ENCODE peak calls at places on chromosomes 7 and 10, in ten cellular contexts. One of them, this sample, is unnamed.

GRCh38 chr10:6755891-6756460 is 175.9 kb upstream of the PRKCQ start:
- DNase-seq in left cardiac atrium: no peak
- DNase-seq in stimulated activated CD4-positive, alpha-beta T cell treated with anti-CD3 and anti-CD28 coated beads, Interleukin-12 subunit alpha, Interleukin-12 subunit beta, amount 100 ng/mL, for 48 hours: no peak
- DNase-seq in stimulated activated CD8-positive, alpha-beta memory T cell treated with anti-CD3 and anti-CD28 coated beads, Interleukin-15, amount 100 ng/mL, for 4 hours: no peak
- DNase-seq in CD8-positive, alpha-beta memory T cell: no peak
- DNase-seq in Ammon's horn: peak; percentile 63
- DNase-seq in activated CD8-positive, alpha-beta memory T cell treated with anti-CD3 and anti-CD28 coated beads for 48 hours: no peak
- DNase-seq in iris pigment epithelial cell: peak; percentile 68
- DNase-seq in HepG2: no peak
- DNase-seq in amygdala: peak; percentile 6
- DNase-seq in this sample: peak; percentile 85

GRCh38 chr7:127486654-127487053 is 94.1 kb upstream of the ZNF800 start:
- DNase-seq in left cardiac atrium: no peak
- DNase-seq in stimulated activated CD4-positive, alpha-beta T cell treated with anti-CD3 and anti-CD28 coated beads, Interleukin-12 subunit alpha, Interleukin-12 subunit beta, amount 100 ng/mL, for 48 hours: no peak
- DNase-seq in stimulated activated CD8-positive, alpha-beta memory T cell treated with anti-CD3 and anti-CD28 coated beads, Interleukin-15, amount 100 ng/mL, for 4 hours: no peak
- DNase-seq in CD8-positive, alpha-beta memory T cell: no peak
- DNase-seq in Ammon's horn: no peak
- DNase-seq in activated CD8-positive, alpha-beta memory T cell treated with anti-CD3 and anti-CD28 coated beads for 48 hours: no peak
- DNase-seq in iris pigment epithelial cell: peak; percentile 4
- DNase-seq in HepG2: no peak
- DNase-seq in amygdala: no peak
- DNase-seq in this sample: no peak

GRCh38 chr10:45809829-45810228 is 37.5 kb downstream of the AGAP4 start:
- DNase-seq in left cardiac atrium: no peak
- DNase-seq in stimulated activated CD4-positive, alpha-beta T cell treated with anti-CD3 and anti-CD28 coated beads, Interleukin-12 subunit alpha, Interleukin-12 subunit beta, amount 100 ng/mL, for 48 hours: no peak
- DNase-seq in stimulated activated CD8-positive, alpha-beta memory T cell treated with anti-CD3 and anti-CD28 coated beads, Interleukin-15, amount 100 ng/mL, for 4 hours: no peak
- DNase-seq in CD8-positive, alpha-beta memory T cell: no peak
- DNase-seq in Ammon's horn: peak; percentile 6
- DNase-seq in activated CD8-positive, alpha-beta memory T cell treated with anti-CD3 and anti-CD28 coated beads for 48 hours: no peak
- DNase-seq in iris pigment epithelial cell: no peak
- DNase-seq in HepG2: no peak
- DNase-seq in amygdala: no peak
- DNase-seq in this sample: no peak

GRCh38 chr10:97584060-97584797 is at the start of gene HOGA1:
- DNase-seq in left cardiac atrium: peak; percentile 85
- DNase-seq in stimulated activated CD4-positive, alpha-beta T cell treated with anti-CD3 and anti-CD28 coated beads, Interleukin-12 subunit alpha, Interleukin-12 subunit beta, amount 100 ng/mL, for 48 hours: no peak
- DNase-seq in stimulated activated CD8-positive, alpha-beta memory T cell treated with anti-CD3 and anti-CD28 coated beads, Interleukin-15, amount 100 ng/mL, for 4 hours: no peak
- DNase-seq in CD8-positive, alpha-beta memory T cell: no peak
- DNase-seq in Ammon's horn: peak; percentile 97
- DNase-seq in activated CD8-positive, alpha-beta memory T cell treated with anti-CD3 and anti-CD28 coated beads for 48 hours: no peak
- DNase-seq in iris pigment epithelial cell: peak; percentile 51
- DNase-seq in HepG2: peak; percentile 91
- DNase-seq in amygdala: peak; percentile 76
- DNase-seq in this sample: peak; percentile 44

GRCh38 chr7:37031571-37032257 is 307.4 kb upstream of the AOAH start:
- DNase-seq in left cardiac atrium: peak; percentile 81
- DNase-seq in stimulated activated CD4-positive, alpha-beta T cell treated with anti-CD3 and anti-CD28 coated beads, Interleukin-12 subunit alpha, Interleukin-12 subunit beta, amount 100 ng/mL, for 48 hours: peak; percentile 23
- DNase-seq in stimulated activated CD8-positive, alpha-beta memory T cell treated with anti-CD3 and anti-CD28 coated beads, Interleukin-15, amount 100 ng/mL, for 4 hours: peak; percentile 17
- DNase-seq in CD8-positive, alpha-beta memory T cell: no peak
- DNase-seq in Ammon's horn: peak; percentile 89
- DNase-seq in activated CD8-positive, alpha-beta memory T cell treated with anti-CD3 and anti-CD28 coated beads for 48 hours: no peak
- DNase-seq in iris pigment epithelial cell: peak; percentile 99
- DNase-seq in HepG2: peak; percentile 97
- DNase-seq in amygdala: peak; percentile 38
- DNase-seq in this sample: peak; percentile 99

GRCh38 chr10:103154464-103155299 is 38.4 kb downstream of the NT5C2 start:
- DNase-seq in left cardiac atrium: no peak
- DNase-seq in stimulated activated CD4-positive, alpha-beta T cell treated with anti-CD3 and anti-CD28 coated beads, Interleukin-12 subunit alpha, Interleukin-12 subunit beta, amount 100 ng/mL, for 48 hours: no peak
- DNase-seq in stimulated activated CD8-positive, alpha-beta memory T cell treated with anti-CD3 and anti-CD28 coated beads, Interleukin-15, amount 100 ng/mL, for 4 hours: no peak
- DNase-seq in CD8-positive, alpha-beta memory T cell: no peak
- DNase-seq in Ammon's horn: no peak
- DNase-seq in activated CD8-positive, alpha-beta memory T cell treated with anti-CD3 and anti-CD28 coated beads for 48 hours: no peak
- DNase-seq in iris pigment epithelial cell: peak; percentile 25
- DNase-seq in HepG2: peak; percentile 66
- DNase-seq in amygdala: no peak
- DNase-seq in this sample: peak; percentile 26

GRCh38 chr7:390761-391410 is 100.9 kb downstream of the FOXL3 start:
- DNase-seq in left cardiac atrium: no peak
- DNase-seq in stimulated activated CD4-positive, alpha-beta T cell treated with anti-CD3 and anti-CD28 coated beads, Interleukin-12 subunit alpha, Interleukin-12 subunit beta, amount 100 ng/mL, for 48 hours: no peak
- DNase-seq in stimulated activated CD8-positive, alpha-beta memory T cell treated with anti-CD3 and anti-CD28 coated beads, Interleukin-15, amount 100 ng/mL, for 4 hours: no peak
- DNase-seq in CD8-positive, alpha-beta memory T cell: no peak
- DNase-seq in Ammon's horn: no peak
- DNase-seq in activated CD8-positive, alpha-beta memory T cell treated with anti-CD3 and anti-CD28 coated beads for 48 hours: no peak
- DNase-seq in iris pigment epithelial cell: no peak
- DNase-seq in HepG2: no peak
- DNase-seq in amygdala: no peak
- DNase-seq in this sample: no peak

GRCh38 chr10:98425511-98426352 is 10.8 kb upstream of the PYROXD2 start:
- DNase-seq in left cardiac atrium: no peak
- DNase-seq in stimulated activated CD4-positive, alpha-beta T cell treated with anti-CD3 and anti-CD28 coated beads, Interleukin-12 subunit alpha, Interleukin-12 subunit beta, amount 100 ng/mL, for 48 hours: peak; percentile 30
- DNase-seq in stimulated activated CD8-positive, alpha-beta memory T cell treated with anti-CD3 and anti-CD28 coated beads, Interleukin-15, amount 100 ng/mL, for 4 hours: peak; percentile 14
- DNase-seq in CD8-positive, alpha-beta memory T cell: peak; percentile 9
- DNase-seq in Ammon's horn: no peak
- DNase-seq in activated CD8-positive, alpha-beta memory T cell treated with anti-CD3 and anti-CD28 coated beads for 48 hours: no peak
- DNase-seq in iris pigment epithelial cell: peak; percentile 48
- DNase-seq in HepG2: peak; percentile 29
- DNase-seq in amygdala: no peak
- DNase-seq in this sample: peak; percentile 31

GRCh38 chr10:49486738-49487137 is 52.2 kb downstream of the ERCC6 start:
- DNase-seq in left cardiac atrium: no peak
- DNase-seq in stimulated activated CD4-positive, alpha-beta T cell treated with anti-CD3 and anti-CD28 coated beads, Interleukin-12 subunit alpha, Interleukin-12 subunit beta, amount 100 ng/mL, for 48 hours: no peak
- DNase-seq in stimulated activated CD8-positive, alpha-beta memory T cell treated with anti-CD3 and anti-CD28 coated beads, Interleukin-15, amount 100 ng/mL, for 4 hours: no peak
- DNase-seq in CD8-positive, alpha-beta memory T cell: no peak
- DNase-seq in Ammon's horn: no peak
- DNase-seq in activated CD8-positive, alpha-beta memory T cell treated with anti-CD3 and anti-CD28 coated beads for 48 hours: no peak
- DNase-seq in iris pigment epithelial cell: no peak
- DNase-seq in HepG2: no peak
- DNase-seq in amygdala: no peak
- DNase-seq in this sample: no peak

GRCh38 chr7:17359610-17360009 is 61.2 kb downstream of the AHR start:
- DNase-seq in left cardiac atrium: no peak
- DNase-seq in stimulated activated CD4-positive, alpha-beta T cell treated with anti-CD3 and anti-CD28 coated beads, Interleukin-12 subunit alpha, Interleukin-12 subunit beta, amount 100 ng/mL, for 48 hours: no peak
- DNase-seq in stimulated activated CD8-positive, alpha-beta memory T cell treated with anti-CD3 and anti-CD28 coated beads, Interleukin-15, amount 100 ng/mL, for 4 hours: no peak
- DNase-seq in CD8-positive, alpha-beta memory T cell: no peak
- DNase-seq in Ammon's horn: no peak
- DNase-seq in activated CD8-positive, alpha-beta memory T cell treated with anti-CD3 and anti-CD28 coated beads for 48 hours: no peak
- DNase-seq in iris pigment epithelial cell: no peak
- DNase-seq in HepG2: no peak
- DNase-seq in amygdala: no peak
- DNase-seq in this sample: no peak

GRCh38 chr7:78609281-78609680 is 810.7 kb downstream of the PHTF2 start:
- DNase-seq in left cardiac atrium: no peak
- DNase-seq in stimulated activated CD4-positive, alpha-beta T cell treated with anti-CD3 and anti-CD28 coated beads, Interleukin-12 subunit alpha, Interleukin-12 subunit beta, amount 100 ng/mL, for 48 hours: no peak
- DNase-seq in stimulated activated CD8-positive, alpha-beta memory T cell treated with anti-CD3 and anti-CD28 coated beads, Interleukin-15, amount 100 ng/mL, for 4 hours: no peak
- DNase-seq in CD8-positive, alpha-beta memory T cell: no peak
- DNase-seq in Ammon's horn: no peak
- DNase-seq in activated CD8-positive, alpha-beta memory T cell treated with anti-CD3 and anti-CD28 coated beads for 48 hours: no peak
- DNase-seq in iris pigment epithelial cell: no peak
- DNase-seq in HepG2: no peak
- DNase-seq in amygdala: no peak
- DNase-seq in this sample: no peak

GRCh38 chr10:61463035-61463909 is 10.1 kb upstream of the TMEM26 start:
- DNase-seq in left cardiac atrium: no peak
- DNase-seq in stimulated activated CD4-positive, alpha-beta T cell treated with anti-CD3 and anti-CD28 coated beads, Interleukin-12 subunit alpha, Interleukin-12 subunit beta, amount 100 ng/mL, for 48 hours: no peak
- DNase-seq in stimulated activated CD8-positive, alpha-beta memory T cell treated with anti-CD3 and anti-CD28 coated beads, Interleukin-15, amount 100 ng/mL, for 4 hours: no peak
- DNase-seq in CD8-positive, alpha-beta memory T cell: no peak
- DNase-seq in Ammon's horn: peak; percentile 24
- DNase-seq in activated CD8-positive, alpha-beta memory T cell treated with anti-CD3 and anti-CD28 coated beads for 48 hours: no peak
- DNase-seq in iris pigment epithelial cell: peak; percentile 85
- DNase-seq in HepG2: no peak
- DNase-seq in amygdala: no peak
- DNase-seq in this sample: no peak

GRCh38 chr7:155864991-155865690 is 52.9 kb upstream of the SHH start:
- DNase-seq in left cardiac atrium: no peak
- DNase-seq in stimulated activated CD4-positive, alpha-beta T cell treated with anti-CD3 and anti-CD28 coated beads, Interleukin-12 subunit alpha, Interleukin-12 subunit beta, amount 100 ng/mL, for 48 hours: no peak
- DNase-seq in stimulated activated CD8-positive, alpha-beta memory T cell treated with anti-CD3 and anti-CD28 coated beads, Interleukin-15, amount 100 ng/mL, for 4 hours: no peak
- DNase-seq in CD8-positive, alpha-beta memory T cell: no peak
- DNase-seq in Ammon's horn: no peak
- DNase-seq in activated CD8-positive, alpha-beta memory T cell treated with anti-CD3 and anti-CD28 coated beads for 48 hours: no peak
- DNase-seq in iris pigment epithelial cell: no peak
- DNase-seq in HepG2: no peak
- DNase-seq in amygdala: no peak
- DNase-seq in this sample: no peak

GRCh38 chr7:131607291-131608111 is 51.1 kb upstream of the PODXL start:
- DNase-seq in left cardiac atrium: no peak
- DNase-seq in stimulated activated CD4-positive, alpha-beta T cell treated with anti-CD3 and anti-CD28 coated beads, Interleukin-12 subunit alpha, Interleukin-12 subunit beta, amount 100 ng/mL, for 48 hours: no peak
- DNase-seq in stimulated activated CD8-positive, alpha-beta memory T cell treated with anti-CD3 and anti-CD28 coated beads, Interleukin-15, amount 100 ng/mL, for 4 hours: no peak
- DNase-seq in CD8-positive, alpha-beta memory T cell: no peak
- DNase-seq in Ammon's horn: peak; percentile 81
- DNase-seq in activated CD8-positive, alpha-beta memory T cell treated with anti-CD3 and anti-CD28 coated beads for 48 hours: no peak
- DNase-seq in iris pigment epithelial cell: no peak
- DNase-seq in HepG2: no peak
- DNase-seq in amygdala: peak; percentile 50
- DNase-seq in this sample: no peak

GRCh38 chr7:153590571-153590970 is 461.6 kb upstream of the DPP6 start:
- DNase-seq in left cardiac atrium: no peak
- DNase-seq in stimulated activated CD4-positive, alpha-beta T cell treated with anti-CD3 and anti-CD28 coated beads, Interleukin-12 subunit alpha, Interleukin-12 subunit beta, amount 100 ng/mL, for 48 hours: no peak
- DNase-seq in stimulated activated CD8-positive, alpha-beta memory T cell treated with anti-CD3 and anti-CD28 coated beads, Interleukin-15, amount 100 ng/mL, for 4 hours: no peak
- DNase-seq in CD8-positive, alpha-beta memory T cell: no peak
- DNase-seq in Ammon's horn: no peak
- DNase-seq in activated CD8-positive, alpha-beta memory T cell treated with anti-CD3 and anti-CD28 coated beads for 48 hours: no peak
- DNase-seq in iris pigment epithelial cell: no peak
- DNase-seq in HepG2: no peak
- DNase-seq in amygdala: no peak
- DNase-seq in this sample: no peak

GRCh38 chr7:39927018-39927417 is 23.0 kb upstream of the CDK13 start:
- DNase-seq in left cardiac atrium: no peak
- DNase-seq in stimulated activated CD4-positive, alpha-beta T cell treated with anti-CD3 and anti-CD28 coated beads, Interleukin-12 subunit alpha, Interleukin-12 subunit beta, amount 100 ng/mL, for 48 hours: no peak
- DNase-seq in stimulated activated CD8-positive, alpha-beta memory T cell treated with anti-CD3 and anti-CD28 coated beads, Interleukin-15, amount 100 ng/mL, for 4 hours: no peak
- DNase-seq in CD8-positive, alpha-beta memory T cell: no peak
- DNase-seq in Ammon's horn: no peak
- DNase-seq in activated CD8-positive, alpha-beta memory T cell treated with anti-CD3 and anti-CD28 coated beads for 48 hours: no peak
- DNase-seq in iris pigment epithelial cell: no peak
- DNase-seq in HepG2: no peak
- DNase-seq in amygdala: no peak
- DNase-seq in this sample: no peak